ENCODE peak calls at places on chromosomes 4 and X, in five cellular contexts. F is GM13977, D is GM23248, O is PC-3, V is HS-27A. P is an unnamed sample.

GRCh38 chrX:41909068-41909467 is 14.3 kb downstream of the CASK start:
- DNase-seq in O (no peak), D (no peak), F (no peak), V (no peak), P (peak; percentile 1)

GRCh38 chr4:15592799-15593198 is 62.4 kb downstream of the FBXL5 start:
- DNase-seq in D (no peak), O (no peak), V (no peak), F (no peak), P (no peak)

GRCh38 chrX:120664081-120664480 is 34.2 kb upstream of the C1GALT1C1 start:
- DNase-seq in D (peak; percentile 36), O (peak; percentile 57), F (no peak), V (no peak), P (no peak)

GRCh38 chrX:16075087-16075486 is 48.3 kb upstream of the GRPR start:
- DNase-seq in F (no peak), D (no peak), O (peak; percentile 7), V (no peak), P (no peak)

GRCh38 chr4:57426779-57427395 is 316.7 kb upstream of the IGFBP7 start:
- DNase-seq in O (peak; percentile 90), D (peak; percentile 78), F (peak; percentile 44), V (no peak), P (peak; percentile 75)

GRCh38 chrX:39896951-39897740 is 200.6 kb downstream of the BCOR start:
- DNase-seq in F (no peak), V (no peak), O (peak; percentile 72), D (peak; percentile 81), P (no peak)

GRCh38 chr4:79439489-79439888 is 31.5 kb upstream of the GK2 start:
- DNase-seq in D (no peak), V (no peak), O (no peak), F (no peak), P (no peak)

GRCh38 chr4:38161208-38162113 is 201.3 kb downstream of the PTTG2 start:
- DNase-seq in V (no peak), D (peak; percentile 65), F (no peak), O (no peak), P (no peak)

GRCh38 chrX:153474718-153475117 is 4.3 kb upstream of the HAUS7 start:
- DNase-seq in D (peak; percentile 83), O (peak; percentile 36), F (no peak), V (no peak), P (no peak)

P was measured in GM12865.